ENCODE peak calls at places on chromosomes 16 and 17, in four cellular contexts. C, Q, H and Z are unnamed samples. For H3K4me1, the result is how much of the 10 kb centered on the place peaks cover.

GRCh38 chr17:66493283-66494019 is 191.0 kb downstream of the PRKCA start:
- DNase-seq in C (no peak), Q (no peak), H (no peak), Z (peak)

GRCh38 chr17:40451420-40451819 is 8.2 kb downstream of the IGFBP4 start:
- DNase-seq in H (peak), C (no peak), Q (peak), Z (no peak)

GRCh38 chr17:75785770-75786538 is 1.3 kb downstream of the UNK start:
- DNase-seq in C (no peak), H (no peak), Q (no peak), Z (peak)

GRCh38 chr17:40281663-40282062 is 6.0 kb upstream of the CDC6 start:
- DNase-seq in Q (no peak), C (no peak), H (no peak), Z (no peak)

GRCh38 chr16:51884773-51885172 is 662.2 kb downstream of the TOX3 start:
- DNase-seq in C (no peak), Q (no peak), H (no peak), Z (no peak)

GRCh38 chr16:70156207-70156978 is 17.2 kb upstream of the CLEC18C start:
- DNase-seq in H (peak), C (peak), Q (no peak), Z (no peak)

GRCh38 chr17:52148969-52149351 is 9.6 kb downstream of the CA10 start:
- DNase-seq in C (no peak), Q (no peak), H (no peak), Z (peak)

GRCh38 chr17:16491131-16491702 is 776 bp downstream of the LRRC75A start:
- DNase-seq in Q (peak), H (no peak), C (no peak), Z (no peak)

GRCh38 chr17:79019631-79020584 is 4.1 kb upstream of the C1QTNF1 start:
- DNase-seq in C (peak), Q (peak), H (peak), Z (no peak)

GRCh38 chr16:3152273-3153076 is 17.6 kb downstream of the ZNF213 start:
- DNase-seq in Q (peak), C (peak), H (peak), Z (peak)

GRCh38 chr16:53080345-53081031 is 25.7 kb downstream of the CHD9 start:
- DNase-seq in H (peak), C (no peak), Q (no peak), Z (no peak)

GRCh38 chr17:77451894-77452852 is 311.4 kb downstream of the SEC14L1 start:
- DNase-seq in C (no peak), Q (peak), H (peak), Z (peak)

GRCh38 chr17:75689441-75689873 is 22.3 kb downstream of the SAP30BP start:
- DNase-seq in H (no peak), Q (no peak), C (no peak), Z (no peak)

GRCh38 chr16:15485175-15485574 is 50.8 kb downstream of the BMERB1 start:
- DNase-seq in H (no peak), Q (no peak), C (no peak), Z (no peak)

GRCh38 chr17:16106161-16106891 is 106.7 kb downstream of the TTC19 start:
- DNase-seq in C (no peak), H (no peak), Q (no peak), Z (no peak)

GRCh38 chr17:75516619-75517276 is 420 bp downstream of the TSEN54 start:
- DNase-seq in Q (peak), C (no peak), H (no peak), Z (peak)

GRCh38 chr16:20938426-20938825 is 37.9 kb downstream of the LYRM1 start:
- DNase-seq in H (no peak), Q (no peak), C (no peak), Z (no peak)

GRCh38 chr17:36592316-36592710 is 634 bp downstream of the DHRS11 start:
- DNase-seq in H (no peak), C (peak), Q (peak), Z (no peak)

GRCh38 chr16:68235882-68236803 is at the start of gene ESRP2:
- DNase-seq in C (no peak), H (peak), Q (peak), Z (no peak)

GRCh38 chr17:66276328-66276937 is 26.0 kb upstream of the PRKCA start:
- DNase-seq in Q (no peak), C (no peak), H (peak), Z (no peak)

GRCh38 chr17:32958418-32958817 is 30.5 kb downstream of the TMEM98 start:
- DNase-seq in C (no peak), H (no peak), Q (no peak), Z (no peak)

GRCh38 chr17:65588194-65588808 is 26.9 kb upstream of the AXIN2 start:
- DNase-seq in C (peak), H (peak), Q (no peak), Z (no peak)

GRCh38 chr16:23081675-23082119 is 67.6 kb downstream of the USP31 start:
- DNase-seq in H (no peak), C (no peak), Q (no peak), Z (peak)

GRCh38 chr17:29393451-29393850 is 3.3 kb downstream of the TAOK1 start:
- DNase-seq in H (no peak), C (no peak), Q (no peak), Z (no peak)

GRCh38 chr16:24071990-24072389 is 184.1 kb upstream of the CACNG3 start:
- DNase-seq in Q (no peak), C (no peak), H (no peak), Z (no peak)

GRCh38 chr16:57893559-57894389 is 77.2 kb downstream of the CNGB1 start:
- DNase-seq in Q (no peak), H (peak), C (no peak), Z (peak)

GRCh38 chr17:8696951-8697745 is 47.5 kb downstream of the CCDC42 start:
- DNase-seq in C (no peak), Q (no peak), H (peak), Z (peak)

GRCh38 chr17:32840241-32840640 is 36.7 kb downstream of the MYO1D start:
- DNase-seq in H (no peak), Q (no peak), C (no peak), Z (no peak)

DNA sequence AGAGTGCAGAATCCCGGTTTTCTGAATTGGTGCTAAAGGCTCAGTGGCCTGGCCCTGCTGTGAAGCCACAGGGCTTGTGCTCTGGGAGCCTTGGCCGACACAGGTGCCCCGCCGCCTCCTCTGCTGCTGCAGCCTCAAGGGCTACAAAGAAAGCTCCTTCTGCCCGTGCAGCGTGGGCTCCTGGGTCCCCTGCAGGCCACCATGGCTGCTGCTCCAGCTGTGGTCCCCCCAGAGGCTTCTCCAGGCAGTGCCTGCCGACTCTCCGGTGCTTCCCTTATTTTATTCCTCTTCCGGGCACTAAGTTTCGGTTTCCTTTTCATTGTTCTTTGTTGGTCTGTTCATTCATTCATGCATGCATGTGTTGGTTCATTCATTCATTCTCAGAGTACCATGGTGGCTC is 53.1 kb downstream of the CMIP start:
- DNase-seq in Q (no peak), C (no peak), H (no peak), Z (no peak)
- H3K4me1 ChIP-seq in Q (under half), C (half or more), H (half or more), Z (under half)

DNA sequence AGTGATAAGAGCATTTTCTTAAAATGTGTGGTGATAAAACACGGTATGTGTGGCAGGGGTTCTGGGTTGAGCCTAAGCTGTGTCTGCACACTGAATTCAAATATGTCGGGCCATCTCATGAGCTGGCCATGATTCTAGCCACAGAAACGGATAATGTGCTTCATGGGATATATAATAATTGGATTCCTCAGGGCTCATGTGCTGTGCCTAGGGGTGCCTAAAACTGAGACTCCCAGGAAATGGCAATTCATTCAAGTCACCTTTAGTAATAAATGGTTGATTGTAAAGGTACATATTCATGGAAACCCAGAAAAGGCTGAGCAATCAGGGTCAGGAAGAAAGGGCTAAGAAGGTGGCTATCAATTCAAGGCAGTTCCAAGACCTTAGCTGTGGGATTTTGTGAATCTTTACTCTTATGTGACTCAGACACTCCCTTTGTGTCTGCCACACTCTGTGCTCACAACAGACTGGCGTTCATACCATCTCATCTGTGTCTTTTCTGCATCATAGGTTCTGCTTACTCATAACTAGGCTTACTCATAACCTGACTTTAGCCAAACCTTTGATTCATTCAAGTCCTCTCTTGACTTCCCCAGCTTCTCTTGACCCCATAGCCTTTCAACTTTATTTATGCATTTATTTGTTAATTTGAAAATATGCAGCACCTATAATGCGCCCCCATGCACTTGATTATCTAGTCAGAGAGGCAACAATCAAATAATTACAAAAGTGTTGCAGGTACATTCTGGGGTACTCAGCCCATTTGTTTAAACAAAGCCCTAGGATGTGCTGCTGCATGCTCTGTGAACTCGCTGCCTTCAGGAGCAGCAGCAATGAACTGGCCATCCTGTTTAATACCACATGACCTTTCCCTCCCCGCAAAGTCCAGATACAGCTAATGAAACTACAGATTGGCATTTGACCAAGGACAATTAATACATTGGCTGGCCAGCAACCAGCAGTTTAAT is 28.4 kb upstream of the MED13 start:
- DNase-seq in H (peak), Q (no peak), C (no peak), Z (peak)
- H3K4me1 ChIP-seq in H (under half), Q (under half), C (under half), Z (under half)

GRCh38 chr17:238071-238963 is 56.9 kb upstream of the DOC2B start:
- DNase-seq in Q (no peak), H (peak), C (no peak), Z (no peak)
- H3K4me1 ChIP-seq in Q (under half), H (under half), C (under half), Z (under half)

GRCh38 chr17:27548369-27548768 is 82.6 kb upstream of the LGALS9 start:
- DNase-seq in C (no peak), Q (no peak), H (no peak), Z (no peak)
- H3K4me1 ChIP-seq in C (half or more), Q (under half), H (under half), Z (half or more)

GRCh38 chr17:7479139-7479388 is 367 bp downstream of the ZBTB4 start:
- DNase-seq in C (no peak), Q (no peak), H (no peak), Z (no peak)
- H3K4me1 ChIP-seq in C (under half), Q (under half), H (under half), Z (half or more)